ENCODE peak calls at places on chromosomes 5 and 9, in ten cellular contexts. I is mammary epithelial cell, R is activated T-cell treated with anti-CD3 and anti-CD28 coated beads for 48 hours, Y is osteocyte, T is GM12891, C is NB4, S is neural crest cell, X is caudate nucleus, D is lung microvascular endothelial cell, F is stomach. G is an unnamed sample.

GRCh38 chr5:142357469-142358090 is 32.8 kb upstream of the SPRY4 start:
- DNase-seq in I (no peak), R (no peak), Y (no peak), T (no peak), C (peak), S (no peak), X (no peak), D (peak), F (no peak), G (peak)

GRCh38 chr5:59317023-59317771 is 576.3 kb downstream of the PDE4D start:
- DNase-seq in I (peak), R (no peak), Y (no peak), T (no peak), C (no peak), S (peak), X (no peak), D (peak), F (no peak), G (no peak)

GRCh38 chr5:93578813-93579560 is 2.0 kb downstream of the NR2F1-AS1 start:
- DNase-seq in I (no peak), R (no peak), Y (peak), T (no peak), C (peak), S (peak), X (no peak), D (peak), F (no peak), G (no peak)

GRCh38 chr9:72082536-72082935 is 22.1 kb upstream of the C9orf57 start:
- DNase-seq in I (no peak), R (no peak), Y (no peak), T (no peak), C (no peak), S (no peak), X (no peak), D (no peak), F (no peak), G (no peak)

GRCh38 chr9:16509946-16510504 is 360.4 kb downstream of the BNC2 start:
- DNase-seq in I (peak), R (no peak), Y (no peak), T (no peak), C (peak), S (no peak), X (no peak), D (peak), F (no peak), G (no peak)

GRCh38 chr5:178163772-178164735 is 10.4 kb upstream of the NHP2 start:
- DNase-seq in I (peak), R (peak), Y (peak), T (peak), C (peak), S (peak), X (peak), D (peak), F (peak), G (peak)

GRCh38 chr5:133111299-133111698 is 59.5 kb downstream of the HSPA4 start:
- DNase-seq in I (peak), R (peak), Y (peak), T (peak), C (peak), S (peak), X (peak), D (peak), F (peak), G (peak)

GRCh38 chr9:130268521-130269131 is 3.1 kb downstream of the HMCN2 start:
- DNase-seq in I (no peak), R (no peak), Y (no peak), T (no peak), C (peak), S (no peak), X (no peak), D (no peak), F (no peak), G (no peak)

GRCh38 chr5:172521338-172521932 is 67.1 kb upstream of the SH3PXD2B start:
- DNase-seq in I (no peak), R (no peak), Y (no peak), T (no peak), C (no peak), S (no peak), X (no peak), D (no peak), F (no peak), G (no peak)

GRCh38 chr9:131334568-131335105 is 45.1 kb downstream of the PLPP7 start:
- DNase-seq in I (no peak), R (no peak), Y (no peak), T (no peak), C (no peak), S (no peak), X (no peak), D (no peak), F (no peak), G (no peak)

GRCh38 chr5:87276655-87277054 is 9.0 kb downstream of the RASA1 start:
- DNase-seq in I (no peak), R (no peak), Y (no peak), T (no peak), C (no peak), S (no peak), X (no peak), D (no peak), F (no peak), G (no peak)

GRCh38 chr9:100700689-100701318 is 122.9 kb downstream of the CAVIN4 start:
- DNase-seq in I (peak), R (no peak), Y (no peak), T (no peak), C (peak), S (peak), X (no peak), D (peak), F (no peak), G (no peak)

GRCh38 chr5:133396724-133397123 is 215.6 kb downstream of the FSTL4 start:
- DNase-seq in I (no peak), R (no peak), Y (no peak), T (no peak), C (no peak), S (no peak), X (no peak), D (no peak), F (no peak), G (no peak)

GRCh38 chr5:111953351-111954127 is 196.5 kb upstream of the NREP start:
- DNase-seq in I (no peak), R (no peak), Y (no peak), T (no peak), C (no peak), S (no peak), X (no peak), D (no peak), F (no peak), G (no peak)

GRCh38 chr5:6675784-6676499 is 37.3 kb upstream of the TENT4A start:
- DNase-seq in I (no peak), R (no peak), Y (no peak), T (no peak), C (no peak), S (no peak), X (no peak), D (no peak), F (no peak), G (no peak)

GRCh38 chr9:127629468-127630081 is 17.5 kb downstream of the STXBP1 start:
- DNase-seq in I (no peak), R (no peak), Y (no peak), T (no peak), C (peak), S (no peak), X (no peak), D (no peak), F (no peak), G (no peak)

GRCh38 chr9:12818431-12819000 is 43.7 kb downstream of the LURAP1L start:
- DNase-seq in I (no peak), R (no peak), Y (no peak), T (no peak), C (no peak), S (no peak), X (no peak), D (no peak), F (no peak), G (no peak)

GRCh38 chr9:129887210-129888084 is 52.2 kb downstream of the USP20 start:
- DNase-seq in I (no peak), R (no peak), Y (no peak), T (no peak), C (peak), S (no peak), X (no peak), D (peak), F (no peak), G (peak)

GRCh38 chr5:9712506-9713285 is 82.5 kb upstream of the TAS2R1 start:
- DNase-seq in I (peak), R (no peak), Y (no peak), T (no peak), C (no peak), S (no peak), X (no peak), D (no peak), F (no peak), G (no peak)

GRCh38 chr5:36721664-36722063 is 115.3 kb downstream of the SLC1A3 start:
- DNase-seq in I (no peak), R (no peak), Y (no peak), T (no peak), C (no peak), S (no peak), X (no peak), D (no peak), F (no peak), G (no peak)

GRCh38 chr5:87769137-87769536 is 356.4 kb upstream of the CCNH start:
- DNase-seq in I (peak), R (no peak), Y (no peak), T (no peak), C (no peak), S (no peak), X (no peak), D (no peak), F (no peak), G (no peak)

GRCh38 chr9:14228602-14229001 is 85.3 kb downstream of the NFIB start:
- DNase-seq in I (no peak), R (no peak), Y (no peak), T (no peak), C (no peak), S (no peak), X (no peak), D (no peak), F (no peak), G (no peak)

GRCh38 chr9:5876711-5877110 is 14.0 kb upstream of the MLANA start:
- DNase-seq in I (peak), R (no peak), Y (no peak), T (no peak), C (no peak), S (no peak), X (no peak), D (no peak), F (no peak), G (no peak)

GRCh38 chr5:191036-191948 is at the start of gene LRRC14B:
- DNase-seq in I (no peak), R (no peak), Y (no peak), T (peak), C (no peak), S (no peak), X (peak), D (no peak), F (peak), G (no peak)

GRCh38 chr5:115098041-115098702 is 71.5 kb downstream of the TRIM36 start:
- DNase-seq in I (peak), R (peak), Y (no peak), T (peak), C (peak), S (peak), X (no peak), D (peak), F (no peak), G (no peak)

GRCh38 chr9:77475641-77476473 is 172.3 kb downstream of the GNA14 start:
- DNase-seq in I (no peak), R (peak), Y (no peak), T (no peak), C (no peak), S (no peak), X (no peak), D (peak), F (no peak), G (peak)

GRCh38 chr5:61965074-61965473 is 340.9 kb upstream of the KIF2A start:
- DNase-seq in I (peak), R (no peak), Y (no peak), T (no peak), C (no peak), S (no peak), X (no peak), D (no peak), F (no peak), G (no peak)

GRCh38 chr5:38845555-38846378 is at the start of gene OSMR:
- DNase-seq in I (peak), R (peak), Y (peak), T (peak), C (peak), S (peak), X (peak), D (peak), F (peak), G (no peak)

GRCh38 chr5:39270172-39270848 is 50.9 kb upstream of the FYB1 start:
- DNase-seq in I (no peak), R (no peak), Y (no peak), T (no peak), C (peak), S (no peak), X (no peak), D (no peak), F (no peak), G (peak)

GRCh38 chr5:41747291-41747690 is 122.9 kb downstream of the OXCT1 start:
- DNase-seq in I (peak), R (no peak), Y (no peak), T (no peak), C (no peak), S (no peak), X (no peak), D (peak), F (no peak), G (no peak)

GRCh38 chr9:88722753-88723152 is 187.8 kb downstream of the NXNL2 start:
- DNase-seq in I (peak), R (no peak), Y (no peak), T (no peak), C (peak), S (no peak), X (no peak), D (peak), F (no peak), G (no peak)

GRCh38 chr5:64514620-64515019 is 8.8 kb downstream of the RGS7BP start:
- DNase-seq in I (no peak), R (no peak), Y (no peak), T (no peak), C (no peak), S (no peak), X (no peak), D (no peak), F (no peak), G (no peak)

GRCh38 chr5:77353251-77353650 is 138.9 kb downstream of the WDR41 start:
- DNase-seq in I (no peak), R (no peak), Y (no peak), T (no peak), C (no peak), S (no peak), X (no peak), D (no peak), F (no peak), G (no peak)

GRCh38 chr9:92641092-92641809 is 28.7 kb downstream of the IPPK start:
- DNase-seq in I (peak), R (no peak), Y (peak), T (no peak), C (no peak), S (no peak), X (no peak), D (no peak), F (peak), G (no peak)

GRCh38 chr9:129178579-129178909 is 483 bp upstream of the IER5L start:
- DNase-seq in I (no peak), R (no peak), Y (no peak), T (no peak), C (no peak), S (no peak), X (no peak), D (no peak), F (no peak), G (no peak)

G was measured in CD8-positive, alpha-beta memory T cell.